ENCODE peak calls at places on chromosome X, in ten cellular contexts. G is H1; O is cardiac muscle cell; L is tibial nerve; K is heart right ventricle; T is suprapubic skin; P is tibial artery; B is CD8-positive, alpha-beta memory T cell; J is H9; Z is left lung. M is an unnamed sample. For H3K9me3, the result is how much of the 10 kb centered on the place peaks cover.

GRCh38 chrX:22135994-22136684 is 104.0 kb downstream of the PHEX start:
- DNase-seq in Z (no peak), J (no peak), K (peak), G (no peak), B (peak), T (no peak), P (no peak), L (peak), O (peak), M (no peak)

GRCh38 chrX:45232139-45232538 is 31.5 kb upstream of the DIPK2B start:
- DNase-seq in K (no peak), G (no peak), P (no peak), O (no peak), T (no peak), Z (no peak), J (no peak), B (peak), L (no peak), M (peak)

GRCh38 chrX:153381684-153382532 is 19.2 kb downstream of the PNMA6E start:
- DNase-seq in L (peak), Z (no peak), O (peak), J (peak), P (no peak), B (no peak), G (no peak), K (peak), T (no peak), M (no peak)

GRCh38 chrX:72169008-72169728 is 12.4 kb upstream of the PIN4 start:
- DNase-seq in B (peak), G (no peak), P (no peak), T (no peak), J (no peak), L (no peak), Z (no peak), K (peak), O (no peak), M (peak)

GRCh38 chrX:106698693-106699092 is 27.8 kb upstream of the RNF128 start:
- DNase-seq in G (no peak), T (no peak), K (no peak), B (no peak), L (no peak), J (no peak), P (no peak), O (no peak), Z (no peak), M (no peak)

GRCh38 chrX:9906919-9907318 is 60.2 kb upstream of the CLDN34 start:
- DNase-seq in L (no peak), B (no peak), K (no peak), G (no peak), Z (no peak), O (no peak), T (no peak), J (peak), P (no peak), M (no peak)

GRCh38 chrX:27439771-27440170 is 23.4 kb downstream of the PPP4R3C start:
- DNase-seq in Z (no peak), B (no peak), T (no peak), L (no peak), K (no peak), G (no peak), O (no peak), J (no peak), P (no peak), M (no peak)

GRCh38 chrX:50470103-50471031 is at the start of gene DGKK:
- DNase-seq in T (no peak), L (no peak), P (no peak), O (peak), B (no peak), G (no peak), K (no peak), Z (no peak), J (peak), M (no peak)

GRCh38 chrX:71536285-71536684 is 3.4 kb downstream of the OGT start:
- DNase-seq in B (no peak), O (no peak), K (no peak), Z (no peak), T (no peak), P (no peak), L (no peak), G (no peak), J (no peak), M (no peak)

GRCh38 chrX:97389761-97390192 is 506.1 kb downstream of the RPA4 start:
- DNase-seq in G (no peak), B (no peak), L (no peak), P (no peak), Z (no peak), T (no peak), O (no peak), K (no peak), J (no peak), M (no peak)

GRCh38 chrX:135951291-135951690 is 22.5 kb downstream of the MMGT1 start:
- DNase-seq in T (no peak), L (no peak), P (no peak), K (no peak), B (no peak), O (no peak), Z (no peak), G (no peak), J (no peak), M (no peak)

GRCh38 chrX:123736333-123736921 is 3.6 kb upstream of the THOC2 start:
- DNase-seq in G (no peak), P (no peak), J (no peak), T (no peak), B (no peak), L (no peak), Z (no peak), K (no peak), O (no peak), M (no peak)

GRCh38 chrX:31819455-31819854 is 747.6 kb upstream of the FTHL17 start:
- DNase-seq in K (peak), O (peak), Z (no peak), L (no peak), T (no peak), J (no peak), G (no peak), P (no peak), B (no peak), M (no peak)

GRCh38 chrX:49066278-49066677 is 7.5 kb downstream of the CCDC120 start:
- DNase-seq in Z (no peak), O (no peak), L (no peak), J (no peak), G (no peak), K (no peak), T (no peak), P (no peak), B (no peak), M (no peak)

DNA sequence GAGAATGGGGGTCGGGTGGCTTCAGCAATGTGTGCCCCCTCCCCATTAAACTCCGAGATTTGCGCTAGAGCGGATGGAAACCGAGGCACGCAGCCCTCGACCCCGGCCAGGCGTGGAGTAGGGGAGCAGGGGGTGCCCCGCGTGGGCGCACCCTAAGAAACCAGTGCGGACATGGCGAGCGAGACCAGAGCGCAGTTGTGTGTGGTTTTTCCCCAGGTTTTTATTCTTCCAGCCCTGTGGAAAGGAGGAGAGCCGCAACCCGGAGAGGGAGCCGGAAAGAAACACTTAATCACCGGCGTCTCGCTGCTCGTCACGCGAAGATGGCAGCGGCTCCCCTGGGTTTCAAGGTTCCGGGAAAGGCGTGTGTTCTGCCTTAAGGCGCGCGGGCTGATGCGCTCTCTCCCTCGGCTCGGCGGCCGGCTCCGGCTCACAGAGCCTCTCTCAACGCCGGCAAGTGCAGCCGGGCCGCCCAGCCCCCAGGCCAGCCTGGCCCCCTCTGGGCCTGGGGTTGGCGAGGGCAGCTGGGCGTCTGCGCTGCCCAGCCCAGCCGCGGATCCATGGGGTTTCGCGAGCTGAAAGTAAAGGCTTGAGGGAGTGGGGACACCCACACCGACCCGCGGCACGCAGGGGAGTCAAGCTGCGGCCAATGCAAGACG is 73.9 kb upstream of the BCOR start:
- DNase-seq in B (no peak), K (no peak), P (no peak), G (no peak), L (no peak), T (no peak), O (peak), J (peak), Z (no peak), M (no peak)
- H3K9me3 ChIP-seq in B (under half), K (under half), P (under half), G (under half), L (under half), T (under half), O (under half), J (under half), Z (under half), M (under half)

DNA sequence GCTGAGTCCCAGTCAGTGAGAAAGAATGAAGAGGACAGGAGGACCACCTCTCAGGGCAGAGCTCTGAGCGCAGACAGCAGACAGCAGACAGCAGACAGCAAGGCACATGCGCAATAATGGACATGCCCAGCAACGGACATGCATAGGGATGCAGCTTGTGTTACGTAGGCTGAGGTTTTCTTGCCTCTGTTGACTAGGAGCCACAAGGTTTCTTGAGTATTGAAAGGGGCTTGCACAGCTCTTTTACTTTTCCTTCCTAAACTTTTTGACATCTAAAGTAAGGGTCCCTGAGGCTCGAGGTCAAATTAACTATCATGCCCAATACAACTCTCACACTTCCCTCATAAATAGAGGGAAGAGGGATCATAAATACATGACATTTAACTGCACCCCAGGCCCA is at the start of gene PAGE3:
- DNase-seq in O (no peak), L (no peak), B (no peak), T (no peak), Z (no peak), P (no peak), K (no peak), J (no peak), G (no peak), M (no peak)
- H3K9me3 ChIP-seq in O (under half), L (under half), B (under half), T (under half), Z (under half), P (under half), K (under half), J (under half), G (under half), M (under half)

GRCh38 chrX:77415161-77415560 is 32.0 kb upstream of the FGF16 start:
- DNase-seq in K (no peak), G (no peak), O (no peak), J (no peak), B (no peak), P (no peak), T (no peak), L (no peak), Z (no peak), M (no peak)
- H3K9me3 ChIP-seq in K (under half), G (under half), O (under half), J (under half), B (under half), P (under half), T (under half), L (under half), Z (under half), M (under half)

GRCh38 chrX:144681501-144681900 is 565.8 kb upstream of the SPANXN1 start:
- DNase-seq in K (no peak), L (no peak), G (no peak), O (no peak), J (no peak), P (no peak), B (no peak), T (no peak), Z (no peak), M (no peak)
- H3K9me3 ChIP-seq in K (under half), L (under half), G (under half), O (under half), J (under half), P (under half), B (under half), T (under half), Z (under half), M (under half)

GRCh38 chrX:151384807-151385206 is 12.2 kb upstream of the VMA21 start:
- DNase-seq in G (no peak), K (no peak), O (no peak), B (no peak), J (no peak), P (no peak), L (no peak), Z (no peak), T (no peak), M (no peak)
- H3K9me3 ChIP-seq in G (under half), K (under half), O (under half), B (under half), J (under half), P (under half), L (under half), Z (under half), T (under half), M (under half)

DNA sequence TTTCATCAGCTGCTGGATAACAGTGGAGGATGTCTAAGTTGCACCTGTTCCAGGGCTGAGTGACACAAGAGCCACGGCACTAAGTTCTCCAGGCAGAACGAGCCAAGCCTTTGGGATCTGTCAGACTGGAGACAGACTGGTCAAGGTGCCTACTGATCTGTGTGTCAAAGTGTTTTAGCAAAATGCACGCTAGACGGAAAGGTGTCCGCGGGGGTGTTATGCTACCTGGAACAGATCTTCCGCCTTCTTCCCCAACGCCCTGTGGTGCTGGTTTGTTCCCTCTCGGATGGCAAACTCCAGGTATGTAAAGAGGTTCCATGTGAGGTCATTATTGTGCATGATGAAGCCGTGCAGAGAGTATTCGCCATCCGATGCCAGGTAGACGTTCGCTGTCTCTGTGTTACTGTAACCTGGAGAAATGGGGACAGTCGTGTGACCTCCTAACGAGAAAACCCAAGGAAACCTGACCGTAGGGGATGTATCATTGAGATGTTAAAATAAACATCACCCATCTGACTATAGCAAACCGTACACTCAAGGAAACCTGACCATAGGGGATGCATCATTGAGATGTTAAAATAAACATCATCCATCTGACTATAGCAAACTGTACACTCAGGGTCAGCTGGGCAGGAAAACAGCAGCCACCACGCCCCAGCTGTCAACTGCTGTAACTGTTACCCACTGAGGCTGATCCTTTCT is 29.7 kb upstream of the SLC25A6 start:
- DNase-seq in K (no peak), T (peak), O (no peak), B (no peak), Z (no peak), P (no peak), G (no peak), J (no peak), L (no peak), M (no peak)
- H3K9me3 ChIP-seq in K (under half), T (under half), O (under half), B (under half), Z (under half), P (under half), G (under half), J (under half), L (under half), M (under half)

GRCh38 chrX:6465731-6466130 is 69.2 kb downstream of the VCX3A start:
- DNase-seq in B (no peak), T (no peak), Z (no peak), J (no peak), L (no peak), P (no peak), G (no peak), K (no peak), O (no peak), M (no peak)
- H3K9me3 ChIP-seq in B (under half), T (under half), Z (under half), J (under half), L (under half), P (under half), G (under half), K (under half), O (under half), M (under half)

M was measured in effector memory CD4-positive, alpha-beta T cell.